ENCODE peak calls at places on chromosome 11, in five cellular contexts. L is Panc1, H is heart left ventricle, P is pancreas, N is GM23338. I is an unnamed sample. For H3K4me1 and H3K27me3, the result is how much of the 10 kb centered on the place peaks cover.

GRCh38 chr11:38446336-38446735 is 1848.3 kb upstream of the RAG2 start:
- DNase-seq in L (no peak), H (no peak), P (no peak), N (no peak), I (no peak)

GRCh38 chr11:109130910-109131309 is 291.1 kb upstream of the C11orf87 start:
- DNase-seq in L (no peak), H (no peak), P (no peak), N (peak), I (no peak)

GRCh38 chr11:31397239-31397834 is 27.7 kb downstream of the DNAJC24 start:
- DNase-seq in L (no peak), H (no peak), P (no peak), N (peak), I (no peak)

GRCh38 chr11:36317992-36318391 is 21.9 kb downstream of the PRR5L start:
- DNase-seq in L (no peak), H (no peak), P (no peak), N (no peak), I (no peak)

GRCh38 chr11:109015283-109015682 is 350.4 kb downstream of the DDX10 start:
- DNase-seq in L (peak), H (no peak), P (no peak), N (no peak), I (no peak)

GRCh38 chr11:18534230-18534629 is 7.5 kb upstream of the TSG101 start:
- DNase-seq in L (no peak), H (no peak), P (no peak), N (no peak), I (no peak)

GRCh38 chr11:64324692-64325469 is 7.0 kb downstream of the PRDX5 start:
- DNase-seq in L (no peak), H (no peak), P (no peak), N (no peak), I (no peak)

GRCh38 chr11:33779849-33780528 is 5.7 kb upstream of the FBXO3 start:
- DNase-seq in L (no peak), H (no peak), P (no peak), N (no peak), I (peak)

GRCh38 chr11:9203715-9204311 is 61.3 kb downstream of the DENND5A start:
- DNase-seq in L (no peak), H (peak), P (no peak), N (peak), I (peak)

GRCh38 chr11:68328374-68329091 is 16.1 kb downstream of the LRP5 start:
- DNase-seq in L (no peak), H (peak), P (peak), N (peak), I (no peak)

GRCh38 chr11:111960916-111961315 is 23.8 kb downstream of the DIXDC1 start:
- DNase-seq in L (peak), H (no peak), P (peak), N (peak), I (peak)

GRCh38 chr11:70783356-70783755 is 385.0 kb downstream of the CTTN start:
- DNase-seq in L (no peak), H (no peak), P (no peak), N (no peak), I (no peak)

GRCh38 chr11:33350287-33350686 is 93.1 kb downstream of the HIPK3 start:
- DNase-seq in L (no peak), H (no peak), P (no peak), N (no peak), I (no peak)

GRCh38 chr11:117219001-117219400 is 12.9 kb downstream of the PCSK7 start:
- DNase-seq in L (no peak), H (no peak), P (peak), N (no peak), I (no peak)
- H3K4me1 ChIP-seq in L (under half), H (under half), P (under half), N (under half), I (under half)

GRCh38 chr11:22730319-22730718 is 63.9 kb downstream of the GAS2 start:
- DNase-seq in L (peak), H (no peak), P (no peak), N (no peak), I (no peak)
- TF ChIP-seq CTCF in L (no peak), H (peak), P (no peak), N (no peak), I (peak)

GRCh38 chr11:105507496-105508254 is 102.2 kb upstream of the GRIA4 start:
- DNase-seq in L (no peak), H (no peak), P (no peak), N (no peak), I (peak)
- H3K27me3 ChIP-seq in L (under half), H (under half), P (under half), N (under half), I (under half)

GRCh38 chr11:65414776-65415498 is 7.7 kb upstream of the NEAT1 start:
- DNase-seq in L (no peak), H (peak), P (peak), N (no peak), I (peak)
- H3K4me1 ChIP-seq in L (half or more), H (under half), P (under half), N (under half), I (under half)

GRCh38 chr11:2088746-2089535 is 50.2 kb downstream of the IGF2 start:
- DNase-seq in L (no peak), H (peak), P (no peak), N (peak), I (peak)

GRCh38 chr11:2090172-2091111 is 48.7 kb downstream of the IGF2 start:
- DNase-seq in L (no peak), H (no peak), P (no peak), N (no peak), I (no peak)

GRCh38 chr11:2089536-2090165 is 49.5 kb downstream of the IGF2 start:
- DNase-seq in L (no peak), H (peak), P (no peak), N (peak), I (no peak)

GRCh38 chr11:2086239-2087040 is 52.7 kb downstream of the IGF2 start:
- DNase-seq in L (no peak), H (peak), P (no peak), N (no peak), I (no peak)

GRCh38 chr11:2088284-2088683 is 50.9 kb downstream of the IGF2 start:
- DNase-seq in L (no peak), H (no peak), P (no peak), N (no peak), I (no peak)
- TF ChIP-seq CTCF in L (no peak), H (no peak), P (no peak), N (no peak), I (no peak)

DNA sequence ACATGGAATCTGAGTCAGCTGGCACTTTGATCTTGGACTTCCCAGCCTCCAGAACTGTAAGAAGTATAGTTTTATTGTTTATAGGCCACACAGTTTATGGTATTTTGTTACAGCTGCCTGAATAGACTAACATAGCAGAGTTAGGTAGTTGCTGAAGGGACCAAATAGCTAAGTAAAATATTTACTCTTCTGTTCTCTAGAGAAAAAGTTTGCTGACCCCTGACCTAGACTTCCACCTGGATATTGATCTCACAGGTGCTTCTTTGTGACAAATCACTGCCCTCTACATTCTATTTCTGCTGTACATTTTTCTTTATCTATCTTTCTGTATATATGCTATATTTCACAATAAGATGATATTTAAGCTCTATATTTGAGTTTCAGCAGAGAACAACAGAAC is 212.5 kb downstream of the CSNK2A3 start:
- DNase-seq in L (no peak), H (no peak), P (no peak), N (no peak), I (no peak)
- H3K27me3 ChIP-seq in L (under half), H (under half), P (under half), N (under half), I (under half)

DNA sequence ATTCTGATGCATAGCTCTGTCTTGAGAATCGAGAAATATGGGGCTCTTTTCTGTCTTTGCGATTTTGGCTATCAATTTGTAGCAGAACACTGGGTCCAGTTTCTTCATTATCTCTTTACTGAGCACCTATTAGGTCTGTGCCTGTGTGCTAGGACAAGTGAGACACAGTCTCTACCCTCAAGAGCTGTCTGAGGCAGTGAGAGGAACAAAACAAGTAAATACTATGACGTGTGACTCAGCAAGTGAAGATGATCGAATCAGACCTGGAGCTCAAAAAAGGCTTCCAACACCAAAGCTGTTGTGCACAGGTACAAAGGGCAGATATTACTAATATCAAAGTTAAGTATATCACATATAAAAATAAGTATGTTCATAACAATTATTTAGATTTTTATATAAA is 52.4 kb downstream of the LGR4 start:
- DNase-seq in L (no peak), H (no peak), P (no peak), N (no peak), I (no peak)
- H3K4me1 ChIP-seq in L (half or more), H (under half), P (half or more), N (half or more), I (under half)

GRCh38 chr11:44758996-44759395 is 32.2 kb downstream of the TSPAN18 start:
- DNase-seq in L (no peak), H (no peak), P (no peak), N (no peak), I (no peak)

GRCh38 chr11:44760477-44760872 is 33.7 kb downstream of the TSPAN18 start:
- DNase-seq in L (no peak), H (no peak), P (no peak), N (no peak), I (no peak)

GRCh38 chr11:44761546-44761961 is 34.8 kb downstream of the TSPAN18 start:
- DNase-seq in L (no peak), H (no peak), P (no peak), N (no peak), I (peak)

GRCh38 chr11:44759743-44760476 is 33.1 kb downstream of the TSPAN18 start:
- DNase-seq in L (no peak), H (no peak), P (no peak), N (no peak), I (no peak)

GRCh38 chr11:44760917-44761545 is 34.3 kb downstream of the TSPAN18 start:
- DNase-seq in L (peak), H (peak), P (no peak), N (peak), I (no peak)
- TF ChIP-seq CTCF in L (peak), H (no peak), P (no peak), N (peak), I (no peak)